ENCODE peak calls at places on chromosomes 6 and 20, in six cellular contexts. X is IMR-90, L is NT2/D1, C is GM23338, H is heart right ventricle, B is left ventricle myocardium inferior. Q is an unnamed sample.

GRCh38 chr20:52999040-52999439 is 26.9 kb downstream of the TSHZ2 start:
- DNase-seq in L (no peak), X (no peak), H (no peak), B (no peak), C (no peak), Q (no peak)

GRCh38 chr6:34305982-34306702 is 57.3 kb upstream of the SMIM29 start:
- DNase-seq in X (peak; percentile 22), H (peak; percentile 70), B (peak; percentile 28), L (no peak), C (no peak), Q (no peak)

GRCh38 chr6:28943557-28944411 is 20.0 kb upstream of the TRIM27 start:
- DNase-seq in H (peak; percentile 79), X (peak; percentile 73), C (peak; percentile 89), L (peak; percentile 69), B (peak; percentile 69), Q (peak; percentile 81)

GRCh38 chr6:40550096-40550731 is 37.0 kb downstream of the LRFN2 start:
- DNase-seq in C (peak; percentile 72), H (peak; percentile 20), X (peak; percentile 59), L (no peak), B (no peak), Q (no peak)

GRCh38 chr6:30061766-30062458 is 847 bp downstream of the POLR1H start:
- DNase-seq in H (no peak), X (peak; percentile 17), L (no peak), C (peak; percentile 23), B (no peak), Q (no peak)

GRCh38 chr20:62524486-62524885 is 48.7 kb upstream of the GATA5 start:
- DNase-seq in C (peak; percentile 57), L (peak; percentile 22), H (no peak), X (peak; percentile 6), B (no peak), Q (no peak)

GRCh38 chr6:32194825-32195651 is 2.6 kb upstream of the GPSM3 start:
- DNase-seq in C (peak; percentile 58), B (no peak), H (peak; percentile 59), L (no peak), X (peak; percentile 62), Q (no peak)

GRCh38 chr6:46331461-46331860 is 159.8 kb downstream of the RCAN2 start:
- DNase-seq in C (no peak), H (no peak), B (no peak), X (no peak), L (no peak), Q (no peak)

GRCh38 chr20:51536116-51537069 is 6.1 kb downstream of the NFATC2 start:
- DNase-seq in B (no peak), L (no peak), C (no peak), X (no peak), H (no peak), Q (no peak)

GRCh38 chr20:9966966-9967365 is 67.8 kb upstream of the ANKEF1 start:
- DNase-seq in L (no peak), H (no peak), C (peak; percentile 50), X (no peak), B (no peak), Q (no peak)

GRCh38 chr6:26003102-26003694 is 40.6 kb downstream of the TRIM38 start:
- DNase-seq in B (no peak), X (peak; percentile 56), H (peak; percentile 73), L (no peak), C (peak; percentile 85), Q (no peak)

GRCh38 chr6:161850572-161850971 is 576.7 kb upstream of the AGPAT4 start:
- DNase-seq in H (no peak), X (no peak), L (no peak), B (no peak), C (peak; percentile 51), Q (no peak)

GRCh38 chr6:104123227-104123626 is 736.5 kb downstream of the HACE1 start:
- DNase-seq in X (no peak), L (peak; percentile 16), H (no peak), B (no peak), C (peak; percentile 37), Q (no peak)

GRCh38 chr6:82331031-82331773 is 32.4 kb upstream of the TPBG start:
- DNase-seq in B (no peak), L (no peak), H (no peak), C (peak; percentile 40), X (peak; percentile 42), Q (peak; percentile 89)

GRCh38 chr6:45606831-45607400 is 229.2 kb upstream of the SUPT3H start:
- DNase-seq in X (no peak), L (no peak), C (no peak), B (no peak), H (no peak), Q (no peak)

GRCh38 chr6:130482645-130483390 is 117.0 kb downstream of the TMEM200A start:
- DNase-seq in B (no peak), X (peak; percentile 82), L (no peak), H (no peak), C (no peak), Q (no peak)

GRCh38 chr20:43191946-43192847 is 2.5 kb upstream of the PTPRT start:
- DNase-seq in L (peak; percentile 49), B (no peak), H (peak; percentile 5), X (no peak), C (peak; percentile 43), Q (peak; percentile 29)

GRCh38 chr6:95815389-95816056 is 200.3 kb upstream of the FUT9 start:
- DNase-seq in B (no peak), X (no peak), H (no peak), C (no peak), L (no peak), Q (no peak)

GRCh38 chr6:72952808-72953630 is 272.3 kb downstream of the KHDC1L start:
- DNase-seq in B (no peak), H (no peak), C (no peak), X (peak; percentile 51), L (no peak), Q (peak; percentile 77)

GRCh38 chr6:85118233-85118632 is 331.6 kb upstream of the NT5E start:
- DNase-seq in B (no peak), H (no peak), X (no peak), L (no peak), C (peak; percentile 50), Q (no peak)

GRCh38 chr6:87628881-87629280 is 38.9 kb downstream of the ORC3 start:
- DNase-seq in X (peak; percentile 31), B (no peak), L (no peak), H (no peak), C (no peak), Q (no peak)

GRCh38 chr6:111861321-111861938 is 11.8 kb downstream of the FYN start:
- DNase-seq in B (no peak), C (peak; percentile 38), H (no peak), X (no peak), L (no peak), Q (no peak)

GRCh38 chr6:163212123-163212522 is 202.4 kb upstream of the QKI start:
- DNase-seq in B (no peak), C (no peak), L (no peak), X (no peak), H (no peak), Q (no peak)

DNA sequence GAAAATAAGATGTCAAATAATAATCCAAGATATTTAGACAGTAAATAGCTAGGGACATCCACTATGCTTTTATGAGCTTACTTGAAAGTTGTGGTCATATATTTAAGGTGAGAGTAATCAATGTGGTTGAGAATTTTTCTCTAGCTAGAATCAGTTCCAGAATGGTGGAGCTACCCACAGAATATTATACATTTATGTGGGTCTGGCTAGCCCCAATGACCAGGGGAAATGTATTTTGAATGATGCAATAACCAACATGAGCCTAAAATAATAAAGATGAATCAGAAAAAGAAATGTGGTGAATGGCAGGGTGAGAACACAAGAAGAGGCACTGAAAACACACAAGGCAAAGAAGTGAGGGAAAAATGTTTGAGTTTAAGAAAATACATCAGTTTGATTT is 325.7 kb downstream of the TBC1D32 start:
- DNase-seq in C (no peak), B (no peak), L (no peak), X (no peak), H (no peak), Q (no peak)
- H3K4me1 ChIP-seq in C (no peaks in the 10 kb centered on the region), B (no peaks in the 10 kb centered on the region), L (no peaks in the 10 kb centered on the region), X (no peaks in the 10 kb centered on the region), H (no peaks in the 10 kb centered on the region), Q (no peaks in the 10 kb centered on the region)

GRCh38 chr20:50380697-50381040 is 129.5 kb upstream of the PTPN1 start:
- DNase-seq in H (no peak), X (peak; percentile 65), B (no peak), C (peak; percentile 22), L (no peak), Q (no peak)

GRCh38 chr20:50379991-50380696 is 130.0 kb upstream of the PTPN1 start:
- DNase-seq in X (no peak), C (no peak), L (no peak), H (no peak), B (no peak), Q (no peak)

GRCh38 chr20:50381053-50381732 is 129.0 kb upstream of the PTPN1 start:
- DNase-seq in X (no peak), B (no peak), C (no peak), H (no peak), L (no peak), Q (no peak)

GRCh38 chr20:50379049-50379990 is 130.9 kb upstream of the PTPN1 start:
- DNase-seq in L (no peak), B (peak; percentile 93), C (no peak), X (peak; percentile 92), H (peak; percentile 94), Q (no peak)

GRCh38 chr20:50381771-50382593 is 128.2 kb upstream of the PTPN1 start:
- DNase-seq in L (no peak), B (no peak), H (no peak), X (no peak), C (no peak), Q (no peak)
- H3K4me1 ChIP-seq in L (peaks cover 8% of the 10 kb centered on the region), B (peaks cover 33% of the 10 kb centered on the region), H (peaks cover 24% of the 10 kb centered on the region), X (peaks cover 19% of the 10 kb centered on the region), C (no peaks in the 10 kb centered on the region), Q (peaks cover 31% of the 10 kb centered on the region)

GRCh38 chr20:57695940-57696339 is 13.9 kb downstream of the PMEPA1 start:
- DNase-seq in L (no peak), H (no peak), B (no peak), C (no peak), X (no peak), Q (no peak)

GRCh38 chr20:57696401-57696961 is 13.3 kb downstream of the PMEPA1 start:
- DNase-seq in C (no peak), B (no peak), L (no peak), X (no peak), H (no peak), Q (no peak)

GRCh38 chr20:57693670-57694329 is 16.0 kb downstream of the PMEPA1 start:
- DNase-seq in X (no peak), L (no peak), H (no peak), C (no peak), B (no peak), Q (no peak)

GRCh38 chr20:57694481-57694880 is 15.3 kb downstream of the PMEPA1 start:
- DNase-seq in L (no peak), C (no peak), X (no peak), B (no peak), H (no peak), Q (peak; percentile 57)

GRCh38 chr20:57695012-57695411 is 14.8 kb downstream of the PMEPA1 start:
- DNase-seq in X (no peak), L (no peak), B (no peak), C (no peak), H (no peak), Q (peak; percentile 98)
- H3K4me1 ChIP-seq in X (peaks cover 17% of the 10 kb centered on the region), L (peaks cover 32% of the 10 kb centered on the region), B (peaks cover 68% of the 10 kb centered on the region), C (peaks cover 35% of the 10 kb centered on the region), H (peaks cover 5% of the 10 kb centered on the region), Q (peaks cover 93% of the 10 kb centered on the region)

DNA sequence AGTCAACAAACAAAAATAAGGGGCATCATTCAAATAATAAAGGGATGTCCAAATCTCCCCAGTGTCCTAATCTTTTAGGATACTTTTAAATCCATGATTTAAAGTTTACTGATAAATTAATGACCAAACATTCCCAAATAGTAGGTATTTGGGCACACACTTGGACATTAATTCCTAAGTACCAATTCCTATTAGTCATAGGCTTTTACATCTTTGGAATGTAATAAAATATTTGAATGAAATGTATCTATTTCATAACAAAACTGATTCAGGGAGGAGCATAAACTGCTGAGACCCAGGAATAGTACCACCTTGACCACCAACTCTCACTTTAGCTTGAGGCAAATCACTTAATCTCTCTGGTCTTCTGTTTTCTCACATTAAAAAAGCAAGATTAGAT is 44.3 kb downstream of the VGLL2 start:
- DNase-seq in C (no peak), H (no peak), X (no peak), B (no peak), L (no peak), Q (no peak)
- H3K4me1 ChIP-seq in C (no peaks in the 10 kb centered on the region), H (no peaks in the 10 kb centered on the region), X (no peaks in the 10 kb centered on the region), B (no peaks in the 10 kb centered on the region), L (no peaks in the 10 kb centered on the region), Q (no peaks in the 10 kb centered on the region)